ENCODE peak calls at places on chromosomes 3 and 15, in seven cellular contexts. B, I, J, N, H, A and T are unnamed samples.

GRCh38 chr15:89143503-89144162 is 55.4 kb downstream of the ABHD2 start:
- DNase-seq in N (no peak), I (peak), J (no peak), B (no peak), A (no peak), H (no peak), T (no peak)

GRCh38 chr15:94670436-94671034 is 439.2 kb downstream of the MCTP2 start:
- DNase-seq in I (peak), N (peak), J (no peak), A (no peak), H (peak), B (peak), T (no peak)

GRCh38 chr3:131840151-131840797 is 194.5 kb downstream of the CPNE4 start:
- DNase-seq in J (no peak), N (no peak), B (no peak), A (no peak), I (no peak), H (no peak), T (no peak)

GRCh38 chr3:187743195-187744141 is 1.8 kb downstream of the BCL6 start:
- DNase-seq in A (no peak), J (no peak), N (peak), H (peak), I (peak), B (no peak), T (no peak)

GRCh38 chr3:55692958-55693558 is 206.0 kb upstream of the WNT5A start:
- DNase-seq in H (no peak), J (no peak), A (no peak), N (peak), B (no peak), I (peak), T (no peak)

GRCh38 chr15:92123848-92124631 is 269.6 kb upstream of the ST8SIA2 start:
- DNase-seq in N (no peak), B (no peak), H (peak), I (no peak), A (no peak), J (peak), T (no peak)

GRCh38 chr15:29924750-29925149 is 102.5 kb upstream of the TJP1 start:
- DNase-seq in H (peak), N (peak), B (peak), J (peak), A (peak), I (peak), T (peak)

GRCh38 chr3:45095916-45096526 is 50.2 kb downstream of the CDCP1 start:
- DNase-seq in J (no peak), B (no peak), H (no peak), A (no peak), I (no peak), N (peak), T (no peak)

GRCh38 chr3:2099028-2099671 is 484 bp downstream of the CNTN4 start:
- DNase-seq in B (peak), J (peak), H (peak), A (no peak), I (no peak), N (peak), T (peak)

GRCh38 chr3:30286007-30286669 is 320.3 kb upstream of the TGFBR2 start:
- DNase-seq in A (no peak), B (no peak), J (no peak), N (peak), H (no peak), I (peak), T (no peak)

GRCh38 chr3:179760944-179761343 is 108.1 kb downstream of the USP13 start:
- DNase-seq in I (peak), A (peak), J (no peak), H (peak), B (no peak), N (peak), T (peak)

GRCh38 chr15:28128036-28128435 is 28.9 kb upstream of the OCA2 start:
- DNase-seq in A (no peak), I (no peak), J (no peak), H (no peak), N (no peak), B (no peak), T (no peak)

GRCh38 chr3:57946970-57947381 is 61.2 kb upstream of the FLNB start:
- DNase-seq in H (no peak), I (no peak), B (no peak), A (no peak), N (no peak), J (no peak), T (no peak)

GRCh38 chr15:39299506-39300267 is 281.2 kb upstream of the THBS1 start:
- DNase-seq in J (no peak), A (no peak), N (no peak), B (no peak), H (no peak), I (peak), T (no peak)

GRCh38 chr3:45994661-45995369 is 809 bp downstream of the FYCO1 start:
- DNase-seq in A (no peak), N (no peak), B (no peak), I (no peak), J (peak), H (peak), T (peak)

GRCh38 chr15:63198315-63198714 is 8.9 kb downstream of the RAB8B start:
- DNase-seq in A (no peak), I (peak), N (peak), H (peak), B (no peak), J (no peak), T (no peak)

GRCh38 chr3:54889731-54890130 is 38.1 kb downstream of the LRTM1 start:
- DNase-seq in N (no peak), H (no peak), A (no peak), J (no peak), B (no peak), I (no peak), T (no peak)

GRCh38 chr15:78079296-78080087 is 2.0 kb upstream of the TBC1D2B start:
- DNase-seq in H (no peak), A (no peak), N (peak), I (no peak), J (no peak), B (no peak), T (no peak)

GRCh38 chr15:80242132-80242769 is 9.8 kb downstream of the CTXND1 start:
- DNase-seq in B (no peak), H (peak), N (peak), I (peak), J (peak), A (no peak), T (peak)

GRCh38 chr3:171358891-171359218 is 101.3 kb downstream of the TNIK start:
- DNase-seq in A (no peak), I (no peak), B (no peak), H (no peak), N (no peak), J (no peak), T (no peak)

GRCh38 chr3:171356251-171356650 is 104.0 kb downstream of the TNIK start:
- DNase-seq in H (no peak), I (no peak), J (no peak), N (no peak), A (no peak), B (no peak), T (no peak)

GRCh38 chr3:171358171-171358890 is 101.9 kb downstream of the TNIK start:
- DNase-seq in B (no peak), H (no peak), J (no peak), N (no peak), I (no peak), A (no peak), T (no peak)

GRCh38 chr3:171354706-171355582 is 105.3 kb downstream of the TNIK start:
- DNase-seq in B (no peak), N (no peak), A (no peak), J (no peak), H (no peak), I (no peak), T (no peak)

GRCh38 chr3:171357721-171358120 is 102.5 kb downstream of the TNIK start:
- DNase-seq in A (no peak), B (no peak), N (no peak), I (no peak), J (no peak), H (no peak), T (no peak)
- H3K4ac ChIP-seq in A (no peak), B (no peak), N (no peak), I (no peak), J (no peak), H (no peak), T (no peak)

GRCh38 chr15:74233864-74234597 is 2.1 kb upstream of the CCDC33 start:
- DNase-seq in I (no peak), B (no peak), H (peak), J (no peak), A (no peak), N (no peak), T (no peak)

GRCh38 chr15:74234598-74234875 is 1.6 kb upstream of the CCDC33 start:
- DNase-seq in I (no peak), H (no peak), J (no peak), N (no peak), B (no peak), A (no peak), T (no peak)

GRCh38 chr15:74233373-74233772 is 2.8 kb upstream of the CCDC33 start:
- DNase-seq in N (no peak), H (no peak), B (no peak), J (no peak), I (no peak), A (no peak), T (no peak)

GRCh38 chr15:74238984-74239645 is 3.0 kb downstream of the CCDC33 start:
- DNase-seq in B (no peak), N (no peak), J (no peak), A (no peak), H (no peak), I (no peak), T (no peak)

DNA sequence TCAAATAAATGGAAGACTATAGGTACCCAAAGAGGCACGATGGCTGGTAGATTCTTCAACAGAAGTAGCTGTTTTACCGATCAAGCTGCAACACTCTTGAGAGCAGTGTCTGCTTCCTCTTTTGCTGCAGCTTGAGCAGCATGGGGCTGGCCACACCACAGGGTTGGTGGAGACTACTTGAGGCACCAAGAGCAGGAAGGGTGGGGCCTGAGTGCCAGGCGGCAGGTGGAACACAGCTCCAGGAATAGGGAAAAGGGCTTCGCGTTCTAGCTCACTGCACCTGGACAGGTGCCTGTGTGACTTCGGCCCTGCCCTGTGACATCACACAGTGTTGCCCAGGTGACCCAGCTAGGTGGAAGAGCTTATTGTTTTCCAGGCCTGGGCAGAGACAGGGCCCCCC is at the start of gene CCDC33:
- DNase-seq in J (no peak), H (no peak), A (no peak), I (no peak), N (no peak), B (no peak), T (no peak)
- H3K4ac ChIP-seq in J (no peak), H (no peak), A (no peak), I (no peak), N (no peak), B (no peak), T (no peak)

GRCh38 chr3:124818398-124819150 is 68.6 kb downstream of the ITGB5 start:
- DNase-seq in N (peak), I (peak), A (no peak), H (no peak), J (no peak), B (no peak), T (no peak)

GRCh38 chr3:124817079-124817478 is 70.1 kb downstream of the ITGB5 start:
- DNase-seq in J (no peak), I (no peak), N (no peak), A (no peak), B (no peak), H (no peak), T (no peak)

GRCh38 chr3:124823648-124824047 is 63.5 kb downstream of the ITGB5 start:
- DNase-seq in I (no peak), N (no peak), A (no peak), B (no peak), H (no peak), J (no peak), T (no peak)

GRCh38 chr3:124824286-124824915 is 62.8 kb downstream of the ITGB5 start:
- DNase-seq in J (no peak), B (no peak), N (peak), I (peak), A (no peak), H (no peak), T (no peak)

DNA sequence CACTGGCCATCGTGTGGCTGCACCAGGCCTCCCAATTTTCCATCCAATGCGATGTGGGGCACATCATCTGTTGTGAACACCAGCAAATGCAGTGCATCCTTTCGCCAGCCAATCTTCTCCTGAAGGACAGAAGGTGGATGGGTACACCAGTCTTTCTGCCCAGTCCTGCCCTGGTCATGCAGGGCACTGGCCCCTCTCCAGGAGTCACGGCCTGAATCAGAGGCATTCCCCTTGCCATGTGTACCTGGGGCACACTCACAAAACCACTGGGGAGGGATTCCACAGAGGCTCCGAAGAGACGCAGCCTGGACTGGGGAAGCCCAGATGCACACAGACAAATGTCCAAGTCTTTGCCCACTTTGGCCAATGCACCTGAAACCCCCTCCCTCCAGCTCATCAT is 65.8 kb downstream of the ITGB5 start:
- DNase-seq in A (no peak), J (no peak), N (no peak), I (no peak), B (no peak), H (no peak), T (no peak)
- H3K4ac ChIP-seq in A (no peak), J (no peak), N (no peak), I (no peak), B (no peak), H (no peak), T (no peak)

GRCh38 chr3:103705641-103706040 is 1270.8 kb downstream of the ZPLD1 start:
- DNase-seq in B (no peak), N (no peak), H (no peak), I (no peak), A (no peak), J (no peak), T (no peak)
- H3K4ac ChIP-seq in B (no peak), N (no peak), H (no peak), I (no peak), A (no peak), J (no peak), T (no peak)

DNA sequence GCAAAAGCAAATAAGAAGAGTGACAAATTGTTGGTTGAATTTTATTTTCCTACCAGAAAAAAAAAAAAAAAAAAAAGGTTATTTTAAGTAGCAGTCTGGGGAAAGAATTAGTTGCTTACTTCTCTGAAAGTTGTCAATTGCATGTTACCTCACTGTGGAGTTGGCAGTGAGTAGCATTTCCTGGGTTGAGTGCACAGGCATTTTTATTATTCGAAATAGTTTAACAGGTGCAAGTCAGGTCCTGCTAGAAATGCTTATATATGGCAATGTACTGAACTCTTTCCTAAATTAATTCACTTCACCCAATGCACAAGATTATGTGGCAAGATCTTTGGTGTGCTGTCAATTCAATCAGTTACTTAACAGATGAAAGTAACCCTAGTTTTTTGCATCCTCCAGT is 680.6 kb downstream of the EPHA3 start:
- DNase-seq in N (no peak), A (no peak), H (no peak), I (no peak), J (no peak), B (no peak), T (no peak)
- H3K4ac ChIP-seq in N (no peak), A (no peak), H (no peak), I (no peak), J (no peak), B (no peak), T (no peak)

DNA sequence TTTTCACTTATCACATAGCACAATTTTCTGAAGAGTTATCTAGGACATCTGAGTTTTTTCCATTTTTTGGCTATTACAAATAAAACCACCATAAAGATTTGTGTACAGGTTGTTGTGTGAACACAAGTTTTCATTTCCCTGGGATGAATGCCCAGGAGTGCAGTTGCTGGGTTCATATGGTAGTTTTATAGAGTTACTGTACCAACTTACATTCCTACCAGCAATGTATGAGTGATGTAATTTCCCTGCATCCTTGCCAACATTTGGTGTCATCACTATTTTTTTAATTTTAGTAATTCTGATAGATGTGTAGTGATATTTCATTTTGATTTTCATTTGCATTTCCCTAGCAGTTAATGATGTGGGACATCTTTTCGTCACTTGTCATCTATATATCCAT is 20.5 kb downstream of the FILIP1L start:
- DNase-seq in B (no peak), H (no peak), N (no peak), A (no peak), I (no peak), J (no peak), T (no peak)
- H3K4ac ChIP-seq in B (no peak), H (no peak), N (no peak), A (no peak), I (no peak), J (no peak), T (no peak)

DNA sequence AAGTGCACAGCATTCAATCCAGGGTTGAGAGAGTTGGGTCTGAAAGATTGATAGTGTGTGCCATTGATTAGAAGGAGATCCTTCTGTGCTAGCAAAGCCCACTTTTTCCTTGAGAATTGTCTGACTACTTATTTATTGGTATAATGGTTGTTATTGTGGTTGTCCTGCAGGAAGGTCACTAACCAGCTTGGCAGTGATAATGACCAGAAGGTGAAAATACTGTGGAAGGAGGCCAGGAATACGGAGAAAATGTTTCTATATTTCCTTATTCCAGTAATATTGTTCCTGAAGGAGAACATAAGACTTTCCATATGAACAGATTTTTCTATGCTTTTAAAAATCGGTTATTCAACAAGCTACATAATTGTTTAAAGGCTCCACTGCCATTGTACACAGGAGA is 115.8 kb upstream of the CTDSPL start:
- DNase-seq in J (no peak), I (no peak), H (no peak), A (no peak), N (no peak), B (no peak), T (no peak)
- H3K4ac ChIP-seq in J (no peak), I (no peak), H (no peak), A (no peak), N (no peak), B (no peak), T (no peak)

GRCh38 chr3:60313382-60313781 is 937.9 kb downstream of the FHIT start:
- DNase-seq in J (no peak), H (no peak), N (no peak), A (no peak), B (no peak), I (no peak), T (no peak)

GRCh38 chr3:60307800-60308199 is 943.5 kb downstream of the FHIT start:
- DNase-seq in J (no peak), H (no peak), A (no peak), B (no peak), I (no peak), N (no peak), T (no peak)

GRCh38 chr3:60314064-60314463 is 937.2 kb downstream of the FHIT start:
- DNase-seq in H (no peak), B (no peak), N (no peak), A (no peak), I (no peak), J (no peak), T (no peak)

GRCh38 chr3:60304103-60304502 is 947.1 kb downstream of the FHIT start:
- DNase-seq in A (no peak), B (no peak), I (peak), N (peak), H (peak), J (no peak), T (no peak)

GRCh38 chr3:60309539-60310268 is 941.5 kb downstream of the FHIT start:
- DNase-seq in N (no peak), I (no peak), H (no peak), J (no peak), B (no peak), A (no peak), T (no peak)
- H3K4ac ChIP-seq in N (no peak), I (no peak), H (no peak), J (no peak), B (no peak), A (no peak), T (no peak)

GRCh38 chr3:149975919-149976318 is 5.2 kb upstream of the PFN2 start:
- DNase-seq in H (peak), I (no peak), J (peak), N (no peak), B (no peak), A (no peak), T (no peak)
- H3K4ac ChIP-seq in H (no peak), I (no peak), J (no peak), N (no peak), B (no peak), A (no peak), T (no peak)